ENCODE peak calls at places on chromosomes 2 and 18, in nine cellular contexts. One of them, this sample, is unnamed.
A peak's percentile ranks its signal among the peaks of the same experiment; 100 is the strongest.

GRCh38 chr2:241892299-241893137 is 23.0 kb downstream of the RTP5 start:
- DNase-seq in thoracic aorta: no peak
- DNase-seq in epithelial cell of esophagus: no peak
- DNase-seq in cardiac muscle cell: no peak
- DNase-seq in astrocyte of the spinal cord: no peak
- DNase-seq in breast epithelium: no peak
- DNase-seq in aorta: peak; percentile 42
- DNase-seq in BJ: no peak
- DNase-seq in osteoblast: peak; percentile 80
- DNase-seq in this sample: no peak

GRCh38 chr18:6624271-6624670 is 105.2 kb upstream of the ARHGAP28 start:
- DNase-seq in cardiac muscle cell: no peak
- DNase-seq in thoracic aorta: no peak
- DNase-seq in astrocyte of the spinal cord: peak; percentile 70
- DNase-seq in aorta: no peak
- DNase-seq in BJ: peak; percentile 33
- DNase-seq in epithelial cell of esophagus: peak; percentile 25
- DNase-seq in breast epithelium: no peak
- DNase-seq in osteoblast: peak; percentile 65
- DNase-seq in this sample: no peak

GRCh38 chr2:47503481-47504070 is 100.6 kb downstream of the MSH2 start:
- DNase-seq in epithelial cell of esophagus: no peak
- DNase-seq in breast epithelium: no peak
- DNase-seq in osteoblast: no peak
- DNase-seq in thoracic aorta: no peak
- DNase-seq in BJ: no peak
- DNase-seq in cardiac muscle cell: no peak
- DNase-seq in aorta: no peak
- DNase-seq in astrocyte of the spinal cord: no peak
- DNase-seq in this sample: no peak

GRCh38 chr2:166410828-166411472 is 35.2 kb upstream of the SCN9A start:
- DNase-seq in epithelial cell of esophagus: peak; percentile 93
- DNase-seq in aorta: no peak
- DNase-seq in astrocyte of the spinal cord: peak; percentile 85
- DNase-seq in osteoblast: peak; percentile 51
- DNase-seq in breast epithelium: no peak
- DNase-seq in thoracic aorta: no peak
- DNase-seq in cardiac muscle cell: no peak
- DNase-seq in BJ: peak; percentile 55
- DNase-seq in this sample: no peak

GRCh38 chr2:125630377-125630776 is 1025.6 kb upstream of the GYPC start:
- DNase-seq in osteoblast: no peak
- DNase-seq in astrocyte of the spinal cord: no peak
- DNase-seq in BJ: no peak
- DNase-seq in epithelial cell of esophagus: no peak
- DNase-seq in breast epithelium: no peak
- DNase-seq in aorta: no peak
- DNase-seq in cardiac muscle cell: no peak
- DNase-seq in thoracic aorta: no peak
- DNase-seq in this sample: no peak

GRCh38 chr2:74142340-74142739 is 5.4 kb downstream of the BOLA3 start:
- DNase-seq in breast epithelium: no peak
- DNase-seq in cardiac muscle cell: no peak
- DNase-seq in BJ: no peak
- DNase-seq in epithelial cell of esophagus: no peak
- DNase-seq in astrocyte of the spinal cord: no peak
- DNase-seq in osteoblast: no peak
- DNase-seq in aorta: no peak
- DNase-seq in thoracic aorta: no peak
- DNase-seq in this sample: no peak

GRCh38 chr2:214193943-214194342 is 216.9 kb upstream of the VWC2L start:
- DNase-seq in epithelial cell of esophagus: peak; percentile 54
- DNase-seq in BJ: peak; percentile 27
- DNase-seq in astrocyte of the spinal cord: peak; percentile 68
- DNase-seq in osteoblast: no peak
- DNase-seq in breast epithelium: no peak
- DNase-seq in cardiac muscle cell: no peak
- DNase-seq in thoracic aorta: no peak
- DNase-seq in aorta: no peak
- DNase-seq in this sample: no peak

GRCh38 chr18:12884521-12885323 is 685 bp upstream of the PTPN2 start:
- DNase-seq in osteoblast: peak; percentile 77
- DNase-seq in thoracic aorta: peak; percentile 29
- DNase-seq in astrocyte of the spinal cord: peak; percentile 29
- DNase-seq in cardiac muscle cell: no peak
- DNase-seq in aorta: no peak
- DNase-seq in BJ: no peak
- DNase-seq in breast epithelium: no peak
- DNase-seq in epithelial cell of esophagus: no peak
- DNase-seq in this sample: no peak

GRCh38 chr18:25898965-25899364 is 191.4 kb downstream of the SS18 start:
- DNase-seq in thoracic aorta: no peak
- DNase-seq in epithelial cell of esophagus: no peak
- DNase-seq in cardiac muscle cell: no peak
- DNase-seq in BJ: no peak
- DNase-seq in aorta: no peak
- DNase-seq in osteoblast: no peak
- DNase-seq in breast epithelium: no peak
- DNase-seq in astrocyte of the spinal cord: no peak
- DNase-seq in this sample: no peak

GRCh38 chr2:206764673-206765241 is 371 bp downstream of the MDH1B start:
- DNase-seq in epithelial cell of esophagus: no peak
- DNase-seq in astrocyte of the spinal cord: no peak
- DNase-seq in aorta: no peak
- DNase-seq in osteoblast: no peak
- DNase-seq in BJ: no peak
- DNase-seq in thoracic aorta: no peak
- DNase-seq in breast epithelium: no peak
- DNase-seq in cardiac muscle cell: peak; percentile 0
- DNase-seq in this sample: no peak

GRCh38 chr2:72847916-72848315 is 22.1 kb upstream of the EXOC6B start:
- DNase-seq in osteoblast: peak; percentile 30
- DNase-seq in cardiac muscle cell: no peak
- DNase-seq in thoracic aorta: no peak
- DNase-seq in epithelial cell of esophagus: no peak
- DNase-seq in BJ: no peak
- DNase-seq in breast epithelium: no peak
- DNase-seq in aorta: no peak
- DNase-seq in astrocyte of the spinal cord: no peak
- DNase-seq in this sample: no peak

GRCh38 chr2:110771549-110772382 is 39.4 kb downstream of the ACOXL start:
- DNase-seq in astrocyte of the spinal cord: no peak
- DNase-seq in BJ: no peak
- DNase-seq in osteoblast: no peak
- DNase-seq in cardiac muscle cell: no peak
- DNase-seq in thoracic aorta: no peak
- DNase-seq in breast epithelium: no peak
- DNase-seq in epithelial cell of esophagus: no peak
- DNase-seq in aorta: no peak
- DNase-seq in this sample: peak; percentile 71

GRCh38 chr2:235223011-235223410 is 270.8 kb upstream of the AGAP1 start:
- DNase-seq in aorta: no peak
- DNase-seq in astrocyte of the spinal cord: no peak
- DNase-seq in osteoblast: no peak
- DNase-seq in epithelial cell of esophagus: no peak
- DNase-seq in BJ: no peak
- DNase-seq in breast epithelium: no peak
- DNase-seq in cardiac muscle cell: no peak
- DNase-seq in thoracic aorta: no peak
- DNase-seq in this sample: no peak

GRCh38 chr2:60548844-60549243 is 4.6 kb downstream of the BCL11A start:
- DNase-seq in aorta: no peak
- DNase-seq in cardiac muscle cell: no peak
- DNase-seq in BJ: no peak
- DNase-seq in breast epithelium: no peak
- DNase-seq in thoracic aorta: no peak
- DNase-seq in epithelial cell of esophagus: no peak
- DNase-seq in osteoblast: no peak
- DNase-seq in astrocyte of the spinal cord: no peak
- DNase-seq in this sample: no peak

DNA sequence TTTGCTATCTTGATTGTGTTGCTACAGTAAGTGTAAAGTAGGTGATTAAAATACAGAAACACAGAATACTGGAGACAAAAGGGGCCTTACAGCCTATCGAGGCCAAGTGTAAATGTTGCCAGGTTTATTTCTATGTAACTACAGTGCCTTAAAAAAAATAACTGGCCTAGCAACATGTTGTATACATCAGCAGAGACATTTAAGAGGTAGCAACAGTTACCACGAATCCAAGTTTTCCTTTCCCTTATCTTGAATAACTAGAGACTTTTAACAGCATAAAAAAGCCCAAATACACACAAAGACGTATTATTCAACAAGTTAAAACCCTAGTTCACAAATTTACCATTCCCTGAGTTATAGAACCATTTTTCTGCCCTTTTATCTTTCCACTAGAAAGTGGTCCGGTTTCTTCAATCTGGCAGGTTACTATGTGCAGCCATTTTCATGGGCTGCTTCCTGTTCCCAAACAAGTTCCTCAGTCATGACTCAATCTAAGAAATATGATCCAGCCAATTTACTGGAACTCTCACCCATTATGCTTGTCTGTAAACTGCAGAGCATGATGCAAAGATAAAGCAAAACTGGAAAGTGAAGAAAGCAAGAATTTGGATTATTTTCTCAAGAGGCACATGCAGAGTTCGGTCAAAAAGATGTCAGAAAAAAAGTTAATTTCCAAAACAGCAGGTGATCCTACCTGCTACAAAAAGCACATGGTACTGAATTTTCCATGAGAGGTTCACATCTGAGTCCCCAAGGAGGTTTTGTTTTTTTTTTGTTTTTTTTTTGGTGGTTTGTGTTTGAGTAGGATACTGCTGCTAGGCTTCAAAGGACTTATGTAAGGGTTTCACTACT is 22.2 kb downstream of the NFE2L2 start:
- DNase-seq in astrocyte of the spinal cord: peak; percentile 97
- DNase-seq in BJ: peak; percentile 93
- DNase-seq in cardiac muscle cell: no peak
- DNase-seq in thoracic aorta: no peak
- DNase-seq in breast epithelium: no peak
- DNase-seq in osteoblast: peak; percentile 91
- DNase-seq in epithelial cell of esophagus: peak; percentile 85
- DNase-seq in aorta: no peak
- DNase-seq in this sample: peak; percentile 74
- H3K4me3 ChIP-seq in astrocyte of the spinal cord: peak overlapping the region; percentile 4
- H3K4me3 ChIP-seq in BJ: peak overlapping the region; percentile 19
- H3K4me3 ChIP-seq in cardiac muscle cell: no peak overlapping the region
- H3K4me3 ChIP-seq in thoracic aorta: peak overlapping the region; percentile 54
- H3K4me3 ChIP-seq in breast epithelium: peak overlapping the region; percentile 7
- H3K4me3 ChIP-seq in osteoblast: peak overlapping the region; percentile 52
- H3K4me3 ChIP-seq in epithelial cell of esophagus: no peak overlapping the region
- H3K4me3 ChIP-seq in aorta: peak overlapping the region; percentile 34
- H3K4me3 ChIP-seq in this sample: peak overlapping the region; percentile 34

GRCh38 chr2:176149484-176150337 is 1.6 kb upstream of the HOXD4 start:
- DNase-seq in astrocyte of the spinal cord: no peak
- DNase-seq in aorta: no peak
- DNase-seq in osteoblast: peak; percentile 76
- DNase-seq in breast epithelium: no peak
- DNase-seq in BJ: no peak
- DNase-seq in thoracic aorta: no peak
- DNase-seq in cardiac muscle cell: no peak
- DNase-seq in epithelial cell of esophagus: no peak
- DNase-seq in this sample: no peak

GRCh38 chr2:176148758-176149483 is 2.4 kb upstream of the HOXD4 start:
- DNase-seq in BJ: no peak
- DNase-seq in breast epithelium: no peak
- DNase-seq in aorta: no peak
- DNase-seq in thoracic aorta: no peak
- DNase-seq in osteoblast: peak; percentile 81
- DNase-seq in epithelial cell of esophagus: no peak
- DNase-seq in astrocyte of the spinal cord: no peak
- DNase-seq in cardiac muscle cell: no peak
- DNase-seq in this sample: no peak

GRCh38 chr2:176152350-176153181 is 1.2 kb downstream of the HOXD4 start:
- DNase-seq in cardiac muscle cell: no peak
- DNase-seq in aorta: no peak
- DNase-seq in breast epithelium: no peak
- DNase-seq in osteoblast: no peak
- DNase-seq in epithelial cell of esophagus: no peak
- DNase-seq in astrocyte of the spinal cord: no peak
- DNase-seq in BJ: no peak
- DNase-seq in thoracic aorta: no peak
- DNase-seq in this sample: no peak

GRCh38 chr2:176150338-176151198 is 782 bp upstream of the HOXD4 start:
- DNase-seq in breast epithelium: no peak
- DNase-seq in aorta: no peak
- DNase-seq in osteoblast: peak; percentile 79
- DNase-seq in BJ: no peak
- DNase-seq in cardiac muscle cell: no peak
- DNase-seq in astrocyte of the spinal cord: no peak
- DNase-seq in thoracic aorta: no peak
- DNase-seq in epithelial cell of esophagus: no peak
- DNase-seq in this sample: no peak

GRCh38 chr2:176151199-176152099 is at the start of gene HOXD4:
- DNase-seq in thoracic aorta: no peak
- DNase-seq in cardiac muscle cell: no peak
- DNase-seq in epithelial cell of esophagus: no peak
- DNase-seq in osteoblast: no peak
- DNase-seq in aorta: no peak
- DNase-seq in astrocyte of the spinal cord: no peak
- DNase-seq in breast epithelium: no peak
- DNase-seq in BJ: no peak
- DNase-seq in this sample: no peak
- H3K4me3 ChIP-seq in thoracic aorta: peak within 1 kb of the TSS; percentile 47
- H3K4me3 ChIP-seq in cardiac muscle cell: peak within 1 kb of the TSS; percentile 1
- H3K4me3 ChIP-seq in epithelial cell of esophagus: no peak within 1 kb of the TSS
- H3K4me3 ChIP-seq in osteoblast: no peak within 1 kb of the TSS
- H3K4me3 ChIP-seq in aorta: no peak within 1 kb of the TSS
- H3K4me3 ChIP-seq in astrocyte of the spinal cord: peak within 1 kb of the TSS; percentile 32
- H3K4me3 ChIP-seq in breast epithelium: no peak within 1 kb of the TSS
- H3K4me3 ChIP-seq in BJ: no peak within 1 kb of the TSS
- H3K4me3 ChIP-seq in this sample: no peak within 1 kb of the TSS

GRCh38 chr2:200378652-200379290 is 72.3 kb downstream of the SPATS2L start:
- DNase-seq in epithelial cell of esophagus: no peak
- DNase-seq in breast epithelium: no peak
- DNase-seq in astrocyte of the spinal cord: peak; percentile 88
- DNase-seq in aorta: no peak
- DNase-seq in BJ: peak; percentile 94
- DNase-seq in osteoblast: no peak
- DNase-seq in cardiac muscle cell: no peak
- DNase-seq in thoracic aorta: no peak
- DNase-seq in this sample: no peak
- H3K4me3 ChIP-seq in epithelial cell of esophagus: no peak overlapping the region
- H3K4me3 ChIP-seq in breast epithelium: no peak overlapping the region
- H3K4me3 ChIP-seq in astrocyte of the spinal cord: no peak overlapping the region
- H3K4me3 ChIP-seq in aorta: no peak overlapping the region
- H3K4me3 ChIP-seq in BJ: no peak overlapping the region
- H3K4me3 ChIP-seq in osteoblast: peak overlapping the region; percentile 37
- H3K4me3 ChIP-seq in cardiac muscle cell: no peak overlapping the region
- H3K4me3 ChIP-seq in thoracic aorta: peak overlapping the region; percentile 49
- H3K4me3 ChIP-seq in this sample: no peak overlapping the region

DNA sequence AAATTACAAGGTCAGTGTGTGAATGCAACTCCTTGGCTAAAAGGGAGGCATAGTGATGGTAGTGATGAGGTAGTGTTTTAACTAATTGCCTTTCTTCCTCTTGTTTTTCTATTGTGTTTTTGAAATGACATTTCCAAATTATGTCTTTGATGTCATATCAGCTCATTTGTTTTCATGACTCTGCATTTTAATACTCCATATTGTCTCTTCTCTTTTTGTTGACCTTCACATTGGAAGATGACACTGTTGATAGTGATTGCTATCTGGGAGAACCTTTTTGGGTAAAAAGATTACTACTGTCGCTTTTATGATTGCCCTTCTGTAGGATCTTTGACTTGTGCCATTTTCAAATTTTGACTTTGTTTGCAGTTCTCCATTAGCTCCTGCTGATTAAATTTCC is 3.0 kb downstream of the GIGYF2 start:
- DNase-seq in aorta: no peak
- DNase-seq in osteoblast: no peak
- DNase-seq in cardiac muscle cell: no peak
- DNase-seq in epithelial cell of esophagus: no peak
- DNase-seq in astrocyte of the spinal cord: no peak
- DNase-seq in thoracic aorta: no peak
- DNase-seq in breast epithelium: no peak
- DNase-seq in BJ: no peak
- DNase-seq in this sample: no peak
- H3K4me3 ChIP-seq in aorta: no peak overlapping the region
- H3K4me3 ChIP-seq in osteoblast: no peak overlapping the region
- H3K4me3 ChIP-seq in cardiac muscle cell: no peak overlapping the region
- H3K4me3 ChIP-seq in epithelial cell of esophagus: no peak overlapping the region
- H3K4me3 ChIP-seq in astrocyte of the spinal cord: no peak overlapping the region
- H3K4me3 ChIP-seq in thoracic aorta: no peak overlapping the region
- H3K4me3 ChIP-seq in breast epithelium: no peak overlapping the region
- H3K4me3 ChIP-seq in BJ: no peak overlapping the region
- H3K4me3 ChIP-seq in this sample: no peak overlapping the region

This sample was measured in LNCaP clone FGC.